ENCODE peak calls at places on chromosome X, in five cellular contexts. V, L, U, M and R are unnamed samples.

GRCh38 chrX:108217877-108218276 is 126.3 kb downstream of the ATG4A start:
- DNase-seq in M (no peak), V (no peak), L (no peak), U (no peak), R (no peak)

GRCh38 chrX:57906790-57907189 is 3.5 kb downstream of the ZXDA start:
- DNase-seq in V (no peak), U (peak), L (no peak), M (no peak), R (no peak)

GRCh38 chrX:43971966-43972961 is 926 bp downstream of the NDP start:
- DNase-seq in U (no peak), V (no peak), M (no peak), L (peak), R (no peak)

GRCh38 chrX:119604778-119605177 is 1.4 kb downstream of the NKRF start:
- DNase-seq in L (no peak), U (no peak), M (no peak), V (no peak), R (no peak)

GRCh38 chrX:15242899-15243555 is 26.9 kb downstream of the ASB9 start:
- DNase-seq in M (no peak), L (peak), V (peak), U (peak), R (peak)

GRCh38 chrX:117751155-117751554 is 365.5 kb downstream of the KLHL13 start:
- DNase-seq in M (no peak), V (no peak), L (no peak), U (no peak), R (no peak)

GRCh38 chrX:119763175-119763574 is 4.8 kb downstream of the SOWAHD start:
- DNase-seq in L (no peak), V (no peak), U (no peak), M (no peak), R (no peak)

GRCh38 chrX:56343231-56343630 is 111.1 kb downstream of the KLF8 start:
- DNase-seq in M (no peak), U (no peak), L (no peak), V (no peak), R (no peak)

GRCh38 chrX:19709812-19710518 is 177.4 kb downstream of the SH3KBP1 start:
- DNase-seq in U (peak), L (no peak), V (no peak), M (no peak), R (no peak)

GRCh38 chrX:45762699-45763647 is 562.3 kb upstream of the DIPK2B start:
- DNase-seq in L (no peak), V (no peak), M (no peak), U (no peak), R (no peak)

GRCh38 chrX:45068555-45068954 is 132.1 kb downstream of the DIPK2B start:
- DNase-seq in L (no peak), M (no peak), V (no peak), U (no peak), R (no peak)

GRCh38 chrX:71067079-71067478 is 1.1 kb downstream of the SNX12 start:
- DNase-seq in M (no peak), L (no peak), V (no peak), U (no peak), R (no peak)

GRCh38 chrX:39809326-39809725 is 288.4 kb downstream of the BCOR start:
- DNase-seq in M (no peak), V (no peak), L (no peak), U (peak), R (no peak)

GRCh38 chrX:102950908-102951866 is 14.1 kb downstream of the RAB40AL start:
- DNase-seq in L (peak), V (peak), U (no peak), M (peak), R (peak)

GRCh38 chrX:130625381-130625780 is 223.6 kb downstream of the RBMX2 start:
- DNase-seq in U (no peak), M (no peak), V (no peak), L (no peak), R (no peak)

GRCh38 chrX:40705658-40706312 is 29.6 kb downstream of the MED14 start:
- DNase-seq in V (no peak), L (no peak), M (no peak), U (no peak), R (no peak)